ENCODE peak calls at places on chromosomes 7 and 10, in ten cellular contexts. J is A549, U is cardiac muscle cell, E is uterus, R is neural progenitor cell, W is right lobe of liver, C is psoas muscle, P is adrenal gland, K is ovary, L is OCI-LY7. T is an unnamed sample.

GRCh38 chr10:97612386-97612785 is 20.9 kb downstream of the MORN4 start:
- DNase-seq in J (peak; percentile 70), U (peak; percentile 70), E (no peak), R (peak; percentile 41), W (peak; percentile 10), C (no peak), P (no peak), K (no peak), L (peak; percentile 57), T (no peak)

GRCh38 chr10:124044143-124044862 is 49.1 kb downstream of the CHST15 start:
- DNase-seq in J (no peak), U (no peak), E (no peak), R (no peak), W (no peak), C (peak; percentile 86), P (no peak), K (no peak), L (no peak), T (no peak)

GRCh38 chr10:101601541-101601940 is 13.4 kb downstream of the DPCD start:
- DNase-seq in J (no peak), U (no peak), E (no peak), R (no peak), W (no peak), C (no peak), P (peak; percentile 50), K (no peak), L (no peak), T (peak; percentile 9)

GRCh38 chr10:103884681-103885139 is 29.3 kb upstream of the SH3PXD2A start:
- DNase-seq in J (peak; percentile 58), U (peak; percentile 72), E (no peak), R (peak; percentile 67), W (no peak), C (no peak), P (no peak), K (peak; percentile 65), L (peak; percentile 49), T (no peak)

GRCh38 chr10:49080071-49080470 is 35.3 kb downstream of the VSTM4 start:
- DNase-seq in J (no peak), U (peak; percentile 73), E (no peak), R (no peak), W (no peak), C (no peak), P (no peak), K (peak; percentile 68), L (no peak), T (no peak)

GRCh38 chr10:24962998-24963397 is 10.6 kb upstream of the PRTFDC1 start:
- DNase-seq in J (peak; percentile 37), U (no peak), E (no peak), R (no peak), W (no peak), C (no peak), P (no peak), K (no peak), L (no peak), T (no peak)

GRCh38 chr10:44242826-44243225 is 142.1 kb downstream of the CXCL12 start:
- DNase-seq in J (no peak), U (no peak), E (no peak), R (no peak), W (no peak), C (no peak), P (no peak), K (no peak), L (no peak), T (no peak)

GRCh38 chr7:4191525-4191924 is 490.6 kb upstream of the FOXK1 start:
- DNase-seq in J (no peak), U (no peak), E (no peak), R (no peak), W (no peak), C (peak; percentile 42), P (no peak), K (no peak), L (no peak), T (no peak)

GRCh38 chr7:82598958-82599357 is 155.4 kb upstream of the CACNA2D1 start:
- DNase-seq in J (no peak), U (peak; percentile 67), E (no peak), R (no peak), W (no peak), C (no peak), P (no peak), K (no peak), L (no peak), T (no peak)

GRCh38 chr7:17546206-17546998 is 247.9 kb downstream of the AHR start:
- DNase-seq in J (peak; percentile 47), U (peak; percentile 90), E (no peak), R (no peak), W (no peak), C (no peak), P (peak; percentile 45), K (no peak), L (no peak), T (no peak)

GRCh38 chr10:107056160-107056559 is 108.3 kb downstream of the SORCS1 start:
- DNase-seq in J (no peak), U (no peak), E (no peak), R (no peak), W (peak; percentile 69), C (no peak), P (no peak), K (no peak), L (no peak), T (no peak)

GRCh38 chr10:113108180-113108835 is 158.3 kb downstream of the TCF7L2 start:
- DNase-seq in J (peak; percentile 55), U (no peak), E (no peak), R (peak; percentile 74), W (no peak), C (peak; percentile 57), P (no peak), K (no peak), L (peak; percentile 7), T (no peak)

GRCh38 chr7:159027803-159028455 is 116.7 kb downstream of the VIPR2 start:
- DNase-seq in J (no peak), U (no peak), E (no peak), R (peak; percentile 39), W (no peak), C (no peak), P (peak; percentile 9), K (no peak), L (no peak), T (no peak)

DNA sequence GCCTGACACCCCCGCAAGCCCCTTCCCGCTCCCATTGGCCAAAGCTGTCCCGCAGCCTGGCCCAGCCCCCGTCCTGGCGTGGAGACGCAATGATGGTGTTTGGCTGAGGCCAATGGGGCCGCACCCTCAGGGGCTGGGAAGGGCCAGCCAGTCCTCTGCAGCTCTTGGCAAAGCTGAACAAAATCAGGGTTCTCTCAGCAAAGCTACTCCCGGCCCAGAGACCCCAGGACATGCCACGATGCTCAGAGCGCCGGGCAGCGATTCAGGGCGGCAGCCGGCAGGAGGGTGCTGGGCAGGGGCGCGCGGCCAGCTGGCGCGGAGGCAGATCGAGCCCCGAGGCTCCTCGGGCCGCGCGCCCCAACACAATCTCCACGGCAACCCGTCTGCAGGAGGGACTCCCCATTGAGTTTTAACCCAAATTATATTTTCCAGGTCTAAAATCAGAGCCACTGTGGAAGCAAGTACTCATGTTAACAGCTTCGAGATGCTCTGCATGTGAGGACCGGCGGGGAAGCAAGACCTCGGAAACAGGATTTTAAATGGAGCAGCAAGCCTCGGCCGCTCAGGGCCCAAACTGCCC is 8.8 kb upstream of the CNPY1 start:
- DNase-seq in J (no peak), U (no peak), E (no peak), R (no peak), W (no peak), C (no peak), P (no peak), K (no peak), L (no peak), T (no peak)
- H3K27ac ChIP-seq in J (no peak overlapping the region), U (no peak overlapping the region), E (no peak overlapping the region), R (no peak overlapping the region), W (no peak overlapping the region), C (no peak overlapping the region), P (no peak overlapping the region), K (no peak overlapping the region), L (no peak overlapping the region), T (no peak overlapping the region)

DNA sequence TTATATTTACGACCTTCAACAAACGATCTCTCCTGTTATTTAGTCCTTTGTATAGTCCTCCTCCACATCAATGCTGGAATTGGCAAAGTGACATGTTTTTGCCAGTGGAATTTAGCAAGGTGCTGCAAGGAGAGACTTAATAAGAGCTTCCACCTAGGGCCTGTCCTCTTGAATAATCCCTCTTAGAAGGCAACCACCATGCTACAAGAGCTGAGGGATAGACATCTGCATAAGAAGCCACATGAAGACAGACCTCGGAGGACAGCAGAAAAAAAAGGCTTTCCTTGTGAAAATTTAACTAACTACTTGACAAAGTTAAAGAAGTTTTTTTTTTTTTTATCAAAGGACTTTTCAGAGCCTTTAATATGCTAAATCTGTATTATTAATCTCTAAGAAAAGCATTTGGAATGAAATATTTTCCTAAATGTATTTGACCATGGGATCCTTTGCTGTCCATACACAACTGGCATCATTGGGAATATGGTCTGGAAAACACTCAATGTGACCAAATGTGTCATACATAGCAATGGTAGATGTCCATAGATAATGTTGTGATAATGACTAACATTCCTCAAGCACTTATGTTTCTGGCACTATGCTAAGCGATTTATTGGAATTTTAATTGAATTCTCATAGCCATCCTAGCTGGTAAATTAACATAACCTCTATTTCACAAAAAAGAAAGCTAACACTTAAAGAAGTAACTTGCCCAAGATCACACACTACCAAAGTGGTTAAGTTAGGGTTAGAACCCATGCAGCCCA is 13.2 kb downstream of the HYCC1 start:
- DNase-seq in J (no peak), U (no peak), E (no peak), R (no peak), W (no peak), C (no peak), P (no peak), K (no peak), L (no peak), T (no peak)
- H3K4me3 ChIP-seq in J (no peak overlapping the region), U (no peak overlapping the region), E (no peak overlapping the region), R (no peak overlapping the region), W (no peak overlapping the region), C (no peak overlapping the region), P (no peak overlapping the region), K (no peak overlapping the region), L (no peak overlapping the region), T (no peak overlapping the region)

DNA sequence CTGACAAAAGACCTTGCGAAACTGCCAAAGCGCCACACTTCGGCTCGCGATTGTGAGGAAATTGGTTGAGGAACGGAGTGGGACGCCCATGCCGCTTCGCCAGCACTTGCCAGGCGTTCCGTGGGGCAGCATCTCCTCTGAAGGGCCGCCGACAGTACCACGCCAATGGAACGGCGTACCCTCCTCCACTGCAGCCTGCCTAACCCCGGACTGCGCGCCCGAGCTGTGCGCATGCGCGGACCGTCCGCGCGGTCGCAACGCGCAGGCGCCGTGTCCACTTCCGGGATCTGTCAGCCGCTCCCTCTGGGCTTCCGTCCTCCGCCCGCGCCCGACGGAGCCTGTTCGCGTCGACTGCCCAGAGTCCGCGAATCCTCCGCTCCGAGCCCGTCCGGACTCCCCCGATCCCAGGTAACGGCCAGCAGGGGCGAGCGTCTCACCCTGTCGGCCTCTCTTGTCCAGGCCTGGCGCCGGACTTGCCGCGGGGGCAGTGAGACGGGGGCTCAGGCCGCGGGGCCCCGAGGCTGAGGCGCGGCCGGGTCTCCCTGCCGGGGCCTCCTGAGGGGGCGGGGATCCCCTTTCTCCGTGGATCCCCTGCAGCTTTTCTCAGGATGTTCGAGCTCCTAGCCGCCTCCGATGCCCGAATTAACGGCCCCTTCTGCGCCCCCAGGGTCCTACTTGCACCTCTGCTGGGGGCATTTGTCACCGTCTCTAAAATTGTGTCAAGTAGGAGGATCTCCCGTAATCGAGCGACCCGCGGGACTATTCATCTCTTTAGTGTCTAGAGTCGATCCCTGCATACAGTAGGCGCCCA is at the start of gene ARPC1A:
- DNase-seq in J (peak; percentile 92), U (peak; percentile 96), E (peak; percentile 86), R (peak; percentile 98), W (peak; percentile 91), C (peak; percentile 96), P (peak; percentile 90), K (peak; percentile 90), L (peak; percentile 93), T (peak; percentile 88)
- H3K4me1 ChIP-seq in J (peaks cover 40% of the 10 kb centered on the region), U (peaks cover 35% of the 10 kb centered on the region), E (peaks cover 6% of the 10 kb centered on the region), R (peaks cover 6% of the 10 kb centered on the region), W (no peaks in the 10 kb centered on the region), C (peaks cover 29% of the 10 kb centered on the region), P (peaks cover 29% of the 10 kb centered on the region), K (peaks cover 7% of the 10 kb centered on the region), L (peaks cover 19% of the 10 kb centered on the region), T (peaks cover 24% of the 10 kb centered on the region)

GRCh38 chr10:102813017-102813541 is 24.1 kb downstream of the CYP17A1 start:
- DNase-seq in J (no peak), U (no peak), E (no peak), R (no peak), W (no peak), C (no peak), P (no peak), K (no peak), L (no peak), T (no peak)
- H3K27ac ChIP-seq in J (no peak overlapping the region), U (no peak overlapping the region), E (peak overlapping the region; percentile 93), R (no peak overlapping the region), W (peak overlapping the region; percentile 87), C (peak overlapping the region; percentile 89), P (peak overlapping the region; percentile 93), K (no peak overlapping the region), L (peak overlapping the region; percentile 74), T (no peak overlapping the region)

T was measured in RWPE2.